ENCODE peak calls at places on chromosomes 16 and 17, in six cellular contexts. F, D, X, C, G and E are unnamed samples.

GRCh38 chr16:9334091-9334490 is 242.6 kb downstream of the HAPSTR1 start:
- DNase-seq in F (no peak), D (no peak), X (no peak), C (no peak), G (no peak), E (no peak)

GRCh38 chr16:53886482-53887378 is 182.8 kb downstream of the FTO start:
- DNase-seq in F (no peak), D (no peak), X (no peak), C (no peak), G (no peak), E (no peak)

GRCh38 chr17:8221663-8222379 is 11.4 kb upstream of the AURKB start:
- DNase-seq in F (peak; percentile 92), D (peak; percentile 93), X (peak; percentile 89), C (peak; percentile 96), G (peak; percentile 91), E (peak; percentile 75)

GRCh38 chr17:21165922-21166598 is 39.3 kb downstream of the DHRS7B start:
- DNase-seq in F (no peak), D (no peak), X (no peak), C (no peak), G (no peak), E (no peak)

GRCh38 chr16:75580-76501 is 2.2 kb upstream of the MPG start:
- DNase-seq in F (peak; percentile 77), D (peak; percentile 81), X (peak; percentile 96), C (no peak), G (no peak), E (peak; percentile 86)

GRCh38 chr16:5350118-5350517 is 252.5 kb upstream of the EEF2KMT start:
- DNase-seq in F (no peak), D (no peak), X (no peak), C (no peak), G (no peak), E (no peak)

GRCh38 chr17:18159551-18160120 is 24.0 kb upstream of the ALKBH5 start:
- DNase-seq in F (no peak), D (no peak), X (peak; percentile 62), C (no peak), G (no peak), E (peak; percentile 28)

GRCh38 chr17:1227917-1228751 is 42.1 kb upstream of the BHLHA9 start:
- DNase-seq in F (no peak), D (no peak), X (no peak), C (no peak), G (no peak), E (no peak)

GRCh38 chr16:77905356-77905920 is 116.9 kb upstream of the CLEC3A start:
- DNase-seq in F (no peak), D (no peak), X (no peak), C (no peak), G (no peak), E (no peak)

GRCh38 chr17:75619506-75620431 is 13.5 kb upstream of the SMIM5 start:
- DNase-seq in F (peak; percentile 29), D (peak; percentile 27), X (peak; percentile 63), C (peak; percentile 46), G (peak; percentile 25), E (peak; percentile 84)

GRCh38 chr16:85327731-85328664 is 215.7 kb upstream of the CIBAR2 start:
- DNase-seq in F (peak; percentile 82), D (peak; percentile 66), X (peak; percentile 16), C (peak; percentile 95), G (peak; percentile 20), E (peak; percentile 78)

GRCh38 chr17:42922335-42922734 is 21.7 kb downstream of the G6PC1 start:
- DNase-seq in F (no peak), D (no peak), X (no peak), C (no peak), G (no peak), E (no peak)

GRCh38 chr17:9886141-9886930 is 18.7 kb downstream of the RCVRN start:
- DNase-seq in F (no peak), D (no peak), X (no peak), C (no peak), G (no peak), E (no peak)

GRCh38 chr16:83162791-83163190 is 536.0 kb downstream of the CDH13 start:
- DNase-seq in F (no peak), D (no peak), X (no peak), C (no peak), G (no peak), E (no peak)

GRCh38 chr16:87724490-87725291 is 41.1 kb downstream of the KLHDC4 start:
- DNase-seq in F (no peak), D (peak; percentile 89), X (no peak), C (no peak), G (no peak), E (peak; percentile 44)

GRCh38 chr17:28577466-28577824 is 750 bp upstream of the ALDOC start:
- DNase-seq in F (no peak), D (no peak), X (no peak), C (no peak), G (no peak), E (no peak)

GRCh38 chr16:1082952-1083675 is 10.6 kb downstream of the SSTR5 start:
- DNase-seq in F (no peak), D (peak; percentile 44), X (no peak), C (no peak), G (no peak), E (no peak)

GRCh38 chr17:81540676-81541027 is 11.5 kb downstream of the FAAP100 start:
- DNase-seq in F (no peak), D (no peak), X (no peak), C (no peak), G (no peak), E (no peak)

GRCh38 chr16:46607529-46607928 is 13.7 kb downstream of the SHCBP1 start:
- DNase-seq in F (peak; percentile 76), D (peak; percentile 47), X (peak; percentile 68), C (no peak), G (peak; percentile 12), E (no peak)

GRCh38 chr17:52207786-52208185 is 49.3 kb upstream of the CA10 start:
- DNase-seq in F (no peak), D (no peak), X (no peak), C (no peak), G (no peak), E (no peak)

GRCh38 chr17:82931696-82932060 is 91.9 kb upstream of the ZNF750 start:
- DNase-seq in F (peak; percentile 88), D (peak; percentile 62), X (peak; percentile 88), C (no peak), G (no peak), E (peak; percentile 89)

GRCh38 chr17:45440161-45440859 is 7.6 kb upstream of the ARHGAP27 start:
- DNase-seq in F (peak; percentile 6), D (no peak), X (peak; percentile 38), C (no peak), G (peak; percentile 9), E (no peak)

GRCh38 chr17:48610282-48611211 is at the start of gene HOXB7:
- DNase-seq in F (peak; percentile 80), D (peak; percentile 65), X (peak; percentile 53), C (no peak), G (peak; percentile 63), E (peak; percentile 75)

GRCh38 chr17:31842416-31843381 is 16.3 kb downstream of the COPRS start:
- DNase-seq in F (peak; percentile 75), D (peak; percentile 73), X (peak; percentile 88), C (peak; percentile 83), G (peak; percentile 85), E (peak; percentile 82)

GRCh38 chr17:5870231-5870953 is 199.8 kb upstream of the WSCD1 start:
- DNase-seq in F (no peak), D (peak; percentile 33), X (peak; percentile 8), C (no peak), G (no peak), E (no peak)

GRCh38 chr17:39772987-39773664 is 35.4 kb downstream of the GRB7 start:
- DNase-seq in F (no peak), D (no peak), X (no peak), C (no peak), G (no peak), E (no peak)